ENCODE peak calls at places on chromosome 9, in ten cellular contexts. One of them, this sample, is unnamed.

GRCh38 chr9:135898634-135899407 is 8.5 kb downstream of the CAMSAP1 start:
- DNase-seq in activated T-helper 1 cell treated with Interleukin-2 at 50 U/mL for 16 hours: no peak
- DNase-seq in ureter: no peak
- DNase-seq in hippocampal formation: no peak
- DNase-seq in cardiac fibroblast: peak; percentile 59
- DNase-seq in activated naive CD4-positive, alpha-beta T cell treated with anti-CD3 and anti-CD28 coated beads for 36 hours: peak; percentile 33
- DNase-seq in NCI-H1092: no peak
- DNase-seq in H7: no peak
- DNase-seq in KBM-7: peak; percentile 52
- DNase-seq in non-pigmented ciliary epithelial cell: no peak
- DNase-seq in this sample: no peak

GRCh38 chr9:122113574-122113973 is 20.5 kb upstream of the TTLL11 start:
- DNase-seq in activated T-helper 1 cell treated with Interleukin-2 at 50 U/mL for 16 hours: no peak
- DNase-seq in ureter: no peak
- DNase-seq in hippocampal formation: no peak
- DNase-seq in cardiac fibroblast: no peak
- DNase-seq in activated naive CD4-positive, alpha-beta T cell treated with anti-CD3 and anti-CD28 coated beads for 36 hours: no peak
- DNase-seq in NCI-H1092: no peak
- DNase-seq in H7: no peak
- DNase-seq in KBM-7: no peak
- DNase-seq in non-pigmented ciliary epithelial cell: no peak
- DNase-seq in this sample: no peak

GRCh38 chr9:16236326-16236725 is 634.1 kb downstream of the BNC2 start:
- DNase-seq in activated T-helper 1 cell treated with Interleukin-2 at 50 U/mL for 16 hours: no peak
- DNase-seq in ureter: no peak
- DNase-seq in hippocampal formation: no peak
- DNase-seq in cardiac fibroblast: peak; percentile 85
- DNase-seq in activated naive CD4-positive, alpha-beta T cell treated with anti-CD3 and anti-CD28 coated beads for 36 hours: no peak
- DNase-seq in NCI-H1092: no peak
- DNase-seq in H7: no peak
- DNase-seq in KBM-7: no peak
- DNase-seq in non-pigmented ciliary epithelial cell: peak; percentile 68
- DNase-seq in this sample: no peak

GRCh38 chr9:6975198-6975597 is 217.4 kb downstream of the KDM4C start:
- DNase-seq in activated T-helper 1 cell treated with Interleukin-2 at 50 U/mL for 16 hours: no peak
- DNase-seq in ureter: no peak
- DNase-seq in hippocampal formation: no peak
- DNase-seq in cardiac fibroblast: no peak
- DNase-seq in activated naive CD4-positive, alpha-beta T cell treated with anti-CD3 and anti-CD28 coated beads for 36 hours: no peak
- DNase-seq in NCI-H1092: no peak
- DNase-seq in H7: no peak
- DNase-seq in KBM-7: no peak
- DNase-seq in non-pigmented ciliary epithelial cell: no peak
- DNase-seq in this sample: no peak

GRCh38 chr9:70000481-70000880 is 43.2 kb upstream of the MAMDC2 start:
- DNase-seq in activated T-helper 1 cell treated with Interleukin-2 at 50 U/mL for 16 hours: no peak
- DNase-seq in ureter: no peak
- DNase-seq in hippocampal formation: no peak
- DNase-seq in cardiac fibroblast: no peak
- DNase-seq in activated naive CD4-positive, alpha-beta T cell treated with anti-CD3 and anti-CD28 coated beads for 36 hours: no peak
- DNase-seq in NCI-H1092: no peak
- DNase-seq in H7: no peak
- DNase-seq in KBM-7: no peak
- DNase-seq in non-pigmented ciliary epithelial cell: no peak
- DNase-seq in this sample: no peak

GRCh38 chr9:108830292-108830691 is 25.5 kb downstream of the ACTL7B start:
- DNase-seq in activated T-helper 1 cell treated with Interleukin-2 at 50 U/mL for 16 hours: no peak
- DNase-seq in ureter: no peak
- DNase-seq in hippocampal formation: no peak
- DNase-seq in cardiac fibroblast: no peak
- DNase-seq in activated naive CD4-positive, alpha-beta T cell treated with anti-CD3 and anti-CD28 coated beads for 36 hours: no peak
- DNase-seq in NCI-H1092: no peak
- DNase-seq in H7: no peak
- DNase-seq in KBM-7: no peak
- DNase-seq in non-pigmented ciliary epithelial cell: no peak
- DNase-seq in this sample: no peak

GRCh38 chr9:32486839-32487562 is 39.0 kb downstream of the RIGI start:
- DNase-seq in activated T-helper 1 cell treated with Interleukin-2 at 50 U/mL for 16 hours: no peak
- DNase-seq in ureter: no peak
- DNase-seq in hippocampal formation: no peak
- DNase-seq in cardiac fibroblast: no peak
- DNase-seq in activated naive CD4-positive, alpha-beta T cell treated with anti-CD3 and anti-CD28 coated beads for 36 hours: no peak
- DNase-seq in NCI-H1092: no peak
- DNase-seq in H7: no peak
- DNase-seq in KBM-7: no peak
- DNase-seq in non-pigmented ciliary epithelial cell: peak; percentile 54
- DNase-seq in this sample: no peak

GRCh38 chr9:37984672-37985611 is 81.0 kb upstream of the SLC25A51 start:
- DNase-seq in activated T-helper 1 cell treated with Interleukin-2 at 50 U/mL for 16 hours: no peak
- DNase-seq in ureter: no peak
- DNase-seq in hippocampal formation: peak; percentile 45
- DNase-seq in cardiac fibroblast: peak; percentile 73
- DNase-seq in activated naive CD4-positive, alpha-beta T cell treated with anti-CD3 and anti-CD28 coated beads for 36 hours: no peak
- DNase-seq in NCI-H1092: peak; percentile 60
- DNase-seq in H7: no peak
- DNase-seq in KBM-7: no peak
- DNase-seq in non-pigmented ciliary epithelial cell: peak; percentile 45
- DNase-seq in this sample: no peak

GRCh38 chr9:129026442-129027223 is 1.5 kb downstream of the SH3GLB2 start:
- DNase-seq in activated T-helper 1 cell treated with Interleukin-2 at 50 U/mL for 16 hours: no peak
- DNase-seq in ureter: peak; percentile 83
- DNase-seq in hippocampal formation: no peak
- DNase-seq in cardiac fibroblast: no peak
- DNase-seq in activated naive CD4-positive, alpha-beta T cell treated with anti-CD3 and anti-CD28 coated beads for 36 hours: no peak
- DNase-seq in NCI-H1092: no peak
- DNase-seq in H7: peak; percentile 89
- DNase-seq in KBM-7: no peak
- DNase-seq in non-pigmented ciliary epithelial cell: no peak
- DNase-seq in this sample: no peak

GRCh38 chr9:92763721-92764380 is 782 bp downstream of the BICD2 start:
- DNase-seq in activated T-helper 1 cell treated with Interleukin-2 at 50 U/mL for 16 hours: peak; percentile 10
- DNase-seq in ureter: peak; percentile 62
- DNase-seq in hippocampal formation: no peak
- DNase-seq in cardiac fibroblast: no peak
- DNase-seq in activated naive CD4-positive, alpha-beta T cell treated with anti-CD3 and anti-CD28 coated beads for 36 hours: peak; percentile 30
- DNase-seq in NCI-H1092: no peak
- DNase-seq in H7: peak; percentile 87
- DNase-seq in KBM-7: peak; percentile 53
- DNase-seq in non-pigmented ciliary epithelial cell: no peak
- DNase-seq in this sample: no peak

GRCh38 chr9:2013688-2014087 is 1.5 kb upstream of the SMARCA2 start:
- DNase-seq in activated T-helper 1 cell treated with Interleukin-2 at 50 U/mL for 16 hours: no peak
- DNase-seq in ureter: no peak
- DNase-seq in hippocampal formation: no peak
- DNase-seq in cardiac fibroblast: peak; percentile 43
- DNase-seq in activated naive CD4-positive, alpha-beta T cell treated with anti-CD3 and anti-CD28 coated beads for 36 hours: no peak
- DNase-seq in NCI-H1092: no peak
- DNase-seq in H7: no peak
- DNase-seq in KBM-7: no peak
- DNase-seq in non-pigmented ciliary epithelial cell: no peak
- DNase-seq in this sample: no peak

This sample was measured in esophagus muscularis mucosa.